ENCODE peak calls at places on chromosomes 11 and 22, in six cellular contexts. R is WERI-Rb-1, Y is stomach, J is GM23248, S is breast epithelium, N is GM12878. X is an unnamed sample.

GRCh38 chr22:27620367-27621154 is 181.0 kb downstream of the MN1 start:
- DNase-seq in R (no peak), Y (no peak), J (peak; percentile 32), S (no peak), N (no peak), X (no peak)

GRCh38 chr11:79437274-79437980 is 3.4 kb downstream of the TENM4 start:
- DNase-seq in R (peak; percentile 48), Y (peak; percentile 64), J (peak; percentile 49), S (no peak), N (no peak), X (no peak)

GRCh38 chr11:119741369-119742262 is 12.6 kb upstream of the NECTIN1 start:
- DNase-seq in R (no peak), Y (peak; percentile 69), J (peak; percentile 45), S (no peak), N (no peak), X (no peak)

GRCh38 chr11:6526411-6527135 is 29.5 kb downstream of the DNHD1 start:
- DNase-seq in R (no peak), Y (no peak), J (peak; percentile 19), S (no peak), N (peak; percentile 0), X (no peak)

GRCh38 chr11:63738720-63739360 is 29.7 kb downstream of the ZFTA start:
- DNase-seq in R (peak; percentile 59), Y (peak; percentile 82), J (peak; percentile 75), S (peak; percentile 79), N (peak; percentile 19), X (peak; percentile 35)

GRCh38 chr22:44026630-44027511 is 2.8 kb downstream of the PARVB start:
- DNase-seq in R (no peak), Y (peak; percentile 70), J (peak; percentile 97), S (peak; percentile 59), N (peak; percentile 89), X (no peak)

GRCh38 chr11:8728566-8728965 is 46.0 kb downstream of the RPL27A start:
- DNase-seq in R (no peak), Y (no peak), J (peak; percentile 18), S (no peak), N (no peak), X (no peak)

GRCh38 chr11:118699508-118700220 is 20.2 kb upstream of the TREH start:
- DNase-seq in R (no peak), Y (no peak), J (no peak), S (no peak), N (no peak), X (no peak)

GRCh38 chr11:101326141-101326540 is 196.5 kb upstream of the PGR start:
- DNase-seq in R (no peak), Y (no peak), J (no peak), S (no peak), N (no peak), X (no peak)
- H3K9me3 ChIP-seq in R (no peaks in the 10 kb centered on the region), Y (no peaks in the 10 kb centered on the region), J (no peaks in the 10 kb centered on the region), S (no peaks in the 10 kb centered on the region), N (no peaks in the 10 kb centered on the region), X (no peaks in the 10 kb centered on the region)

GRCh38 chr11:54930930-54931329 is 224.3 kb downstream of the OR4A5 start:
- DNase-seq in R (no peak), Y (no peak), J (no peak), S (no peak), N (no peak), X (no peak)

GRCh38 chr11:54927704-54928103 is 221.1 kb downstream of the OR4A5 start:
- DNase-seq in R (no peak), Y (no peak), J (no peak), S (no peak), N (no peak), X (no peak)
- H3K9me3 ChIP-seq in R (no peaks in the 10 kb centered on the region), Y (peaks cover 100% of the 10 kb centered on the region), J (peaks cover 5% of the 10 kb centered on the region), S (peaks cover 83% of the 10 kb centered on the region), N (peaks cover 3% of the 10 kb centered on the region), X (no peaks in the 10 kb centered on the region)

GRCh38 chr22:49629024-49629570 is 198.6 kb downstream of the BRD1 start:
- DNase-seq in R (no peak), Y (no peak), J (no peak), S (no peak), N (no peak), X (no peak)
- H3K9me3 ChIP-seq in R (no peaks in the 10 kb centered on the region), Y (no peaks in the 10 kb centered on the region), J (no peaks in the 10 kb centered on the region), S (no peaks in the 10 kb centered on the region), N (no peaks in the 10 kb centered on the region), X (no peaks in the 10 kb centered on the region)

DNA sequence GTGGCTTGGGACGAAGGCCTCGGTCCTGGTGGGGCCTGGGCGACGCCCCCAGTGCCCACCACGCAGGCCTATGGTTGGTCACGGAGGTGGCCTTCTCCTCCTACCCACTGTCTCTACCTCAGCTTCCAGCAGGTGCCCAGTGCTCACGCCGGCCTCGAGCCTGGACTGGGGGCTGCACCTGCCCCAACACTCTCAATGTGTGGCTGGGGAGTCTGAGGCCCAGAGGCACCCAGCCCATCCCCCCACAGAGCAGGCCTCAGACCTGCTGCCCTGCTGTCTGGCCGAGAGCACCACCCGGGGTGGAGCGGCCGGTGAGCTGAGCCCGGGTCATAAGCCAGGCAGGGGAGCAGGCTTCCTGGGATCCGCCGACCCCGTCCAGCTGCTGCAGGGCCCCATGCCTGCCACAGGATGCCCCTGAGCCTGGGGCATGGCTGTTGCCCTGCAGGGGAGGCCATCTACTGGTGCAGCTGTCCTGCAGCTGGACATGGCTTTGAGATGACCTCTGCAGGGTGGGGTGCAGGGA is 28.5 kb upstream of the MUC5AC start:
- DNase-seq in R (peak; percentile 30), Y (peak; percentile 31), J (no peak), S (no peak), N (no peak), X (no peak)
- H3K9me3 ChIP-seq in R (peaks cover 4% of the 10 kb centered on the region), Y (peaks cover 13% of the 10 kb centered on the region), J (no peaks in the 10 kb centered on the region), S (no peaks in the 10 kb centered on the region), N (no peaks in the 10 kb centered on the region), X (no peaks in the 10 kb centered on the region)

DNA sequence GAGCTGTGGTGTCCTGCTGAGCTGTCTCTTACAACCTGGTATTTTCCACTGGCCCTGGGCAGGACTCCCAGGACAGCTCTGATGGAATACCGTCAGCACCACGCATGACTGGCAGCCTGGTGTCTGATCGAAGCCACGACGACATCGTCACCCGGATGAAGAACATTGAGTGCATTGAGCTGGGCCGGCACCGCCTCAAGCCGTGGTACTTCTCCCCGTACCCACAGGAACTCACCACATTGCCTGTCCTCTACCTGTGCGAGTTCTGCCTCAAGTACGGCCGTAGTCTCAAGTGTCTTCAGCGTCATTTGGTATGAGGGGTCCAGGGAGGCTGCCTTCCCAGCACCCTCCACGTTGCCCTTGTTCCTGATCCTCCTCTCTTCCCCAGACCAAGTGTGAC is 2.4 kb downstream of the KAT5 start:
- DNase-seq in R (no peak), Y (no peak), J (no peak), S (no peak), N (no peak), X (no peak)
- H3K9me3 ChIP-seq in R (no peaks in the 10 kb centered on the region), Y (no peaks in the 10 kb centered on the region), J (no peaks in the 10 kb centered on the region), S (no peaks in the 10 kb centered on the region), N (no peaks in the 10 kb centered on the region), X (no peaks in the 10 kb centered on the region)